ENCODE peak calls at places on chromosomes 12 and 14, in four cellular contexts. Q is right cardiac atrium, D is mesenchymal stem cell, Z is esophagus muscularis mucosa. O is an unnamed sample. For H3K4me1, the result is how much of the 10 kb centered on the place peaks cover.

GRCh38 chr14:24362241-24362960 is 5.6 kb upstream of the NFATC4 start:
- DNase-seq in D (no peak), Z (no peak), Q (no peak), O (no peak)

GRCh38 chr12:98895086-98895651 is 250.1 kb downstream of the APAF1 start:
- DNase-seq in D (no peak), Z (no peak), Q (no peak), O (no peak)

GRCh38 chr14:32224731-32225377 is 21.8 kb upstream of the RNU6-8 start:
- DNase-seq in D (peak), Z (no peak), Q (no peak), O (peak)

GRCh38 chr12:94644622-94645021 is 5.7 kb downstream of the TMCC3 start:
- DNase-seq in Z (no peak), Q (no peak), D (peak), O (peak)

GRCh38 chr12:57135939-57136338 is 7.7 kb downstream of the LRP1 start:
- DNase-seq in Q (peak), D (peak), Z (no peak), O (no peak)

GRCh38 chr14:76603713-76604112 is 157.6 kb upstream of the VASH1 start:
- DNase-seq in D (no peak), Q (peak), Z (no peak), O (no peak)

GRCh38 chr12:33438025-33438772 is 1.4 kb downstream of the SYT10 start:
- DNase-seq in Z (no peak), D (no peak), Q (no peak), O (no peak)

GRCh38 chr14:64763801-64764511 is 59.7 kb downstream of the PLEKHG3 start:
- DNase-seq in D (peak), Q (peak), Z (no peak), O (peak)

GRCh38 chr12:54371328-54372112 is 7.2 kb upstream of the GPR84 start:
- DNase-seq in Z (no peak), Q (peak), D (no peak), O (no peak)

GRCh38 chr12:124231980-124232653 is 62.8 kb upstream of the RFLNA start:
- DNase-seq in Z (no peak), Q (no peak), D (no peak), O (no peak)

GRCh38 chr14:101705733-101706508 is 55.6 kb upstream of the PPP2R5C start:
- DNase-seq in D (peak), Z (peak), Q (peak), O (peak)

GRCh38 chr14:59482471-59483331 is 1.5 kb downstream of the L3HYPDH start:
- DNase-seq in Q (peak), D (peak), Z (no peak), O (peak)

GRCh38 chr12:112294793-112295192 is 87.4 kb downstream of the HECTD4 start:
- DNase-seq in D (peak), Z (no peak), Q (no peak), O (no peak)

GRCh38 chr12:113959096-113959495 is 7.0 kb downstream of the RBM19 start:
- DNase-seq in Z (no peak), D (no peak), Q (no peak), O (no peak)

GRCh38 chr14:50831704-50832130 is 755 bp upstream of the NIN start:
- DNase-seq in D (no peak), Z (no peak), Q (no peak), O (no peak)

GRCh38 chr14:50830932-50831703 is at the start of gene NIN:
- DNase-seq in D (peak), Z (peak), Q (peak), O (peak)

GRCh38 chr14:50828738-50829471 is 2.1 kb downstream of the NIN start:
- DNase-seq in D (no peak), Z (peak), Q (no peak), O (no peak)

GRCh38 chr14:50829472-50830043 is 1.4 kb downstream of the NIN start:
- DNase-seq in Z (peak), Q (no peak), D (no peak), O (no peak)

DNA sequence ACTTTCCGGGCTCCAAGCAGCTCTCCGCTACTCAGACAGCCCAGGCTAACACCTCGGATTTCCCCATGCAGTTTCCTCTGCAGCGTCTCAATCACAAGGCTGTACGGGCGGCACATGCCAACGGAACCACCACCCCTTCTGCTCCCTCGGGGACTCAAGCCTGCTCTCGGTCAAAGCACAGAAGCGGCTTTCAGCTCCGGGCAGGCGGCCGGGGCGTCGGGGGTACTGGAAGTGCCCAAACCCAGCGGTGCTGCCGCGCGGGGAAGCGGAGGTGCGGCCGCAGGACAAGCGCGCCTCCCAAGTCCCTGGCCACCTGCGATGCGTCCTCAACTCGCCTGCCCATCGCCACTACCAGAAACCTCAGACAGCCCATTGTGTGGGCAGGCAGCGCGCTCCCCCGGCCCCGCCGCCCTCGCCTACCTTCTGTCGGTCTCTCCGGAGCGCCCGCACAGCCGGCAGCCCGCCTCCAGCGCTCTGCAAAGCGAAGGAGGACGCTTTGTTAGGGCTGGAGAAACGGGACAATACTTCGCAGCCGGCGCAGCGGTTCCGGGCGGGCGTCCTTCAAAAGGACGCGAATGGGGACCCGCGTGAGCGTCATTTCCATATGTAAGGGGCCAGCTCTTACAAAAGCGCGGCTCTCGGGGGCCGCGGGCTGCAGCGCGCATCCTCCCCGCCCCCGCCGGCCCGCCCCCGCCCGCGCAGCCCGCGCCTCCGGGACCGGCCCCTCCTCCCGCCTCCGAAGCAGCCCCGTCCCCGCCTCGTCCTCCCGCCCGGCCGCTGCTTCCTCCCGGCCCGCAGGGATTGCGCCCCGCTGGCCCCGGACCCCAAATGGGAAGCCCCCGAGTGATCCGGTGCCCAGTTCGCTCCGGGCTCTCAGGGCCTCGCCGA is 674 bp downstream of the NIN start:
- DNase-seq in D (peak), Q (peak), Z (peak), O (peak)
- H3K4me1 ChIP-seq in D (under half), Q (under half), Z (under half), O (under half)

GRCh38 chr12:10362325-10362724 is 27.5 kb downstream of the KLRK1 start:
- DNase-seq in D (no peak), Z (no peak), Q (no peak), O (no peak)

GRCh38 chr12:10364839-10365681 is 24.8 kb downstream of the KLRK1 start:
- DNase-seq in D (peak), Q (peak), Z (no peak), O (peak)

GRCh38 chr12:10362828-10363664 is 26.8 kb downstream of the KLRK1 start:
- DNase-seq in D (peak), Q (no peak), Z (no peak), O (peak)

GRCh38 chr12:10363922-10364838 is 25.7 kb downstream of the KLRK1 start:
- DNase-seq in D (peak), Z (no peak), Q (peak), O (peak)

DNA sequence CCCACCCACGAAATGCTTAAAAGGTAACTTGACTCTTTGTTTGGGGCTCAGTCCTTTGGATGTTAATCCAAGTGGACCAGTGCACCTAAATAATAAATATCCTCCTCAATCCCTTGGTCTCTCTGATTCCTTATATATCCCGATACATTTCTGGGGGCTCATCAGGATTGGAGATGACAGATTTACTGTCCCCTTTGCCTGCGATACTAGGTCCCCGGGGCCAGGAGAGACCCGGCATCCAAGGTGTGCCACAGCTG is 26.2 kb downstream of the KLRK1 start:
- DNase-seq in D (no peak), Z (no peak), Q (no peak), O (no peak)
- H3K4me1 ChIP-seq in D (under half), Z (under half), Q (under half), O (under half)

GRCh38 chr14:90603336-90603735 is 206.5 kb downstream of the CALM1 start:
- DNase-seq in D (no peak), Q (no peak), Z (no peak), O (no peak)
- H3K4me1 ChIP-seq in D (under half), Q (under half), Z (under half), O (under half)

DNA sequence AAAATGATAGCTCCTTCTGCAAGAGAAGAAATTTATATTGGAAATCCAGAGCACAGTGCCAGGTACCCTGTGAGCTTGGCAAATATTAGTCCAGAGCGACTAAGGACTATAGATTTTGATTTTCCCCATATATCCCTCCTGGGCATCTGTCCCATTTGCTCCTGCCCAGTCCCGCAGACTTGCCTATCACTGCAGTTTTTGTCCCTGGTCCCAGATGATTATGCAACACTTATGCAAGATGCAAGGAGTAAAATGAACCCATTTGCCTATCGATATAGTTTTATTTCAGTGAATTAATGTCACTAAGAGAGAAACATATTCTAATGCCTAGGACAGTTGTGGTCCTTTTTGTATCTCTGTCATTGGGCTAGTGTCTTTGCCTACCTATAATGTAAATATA is 215.9 kb upstream of the BMP4 start:
- DNase-seq in D (no peak), Q (no peak), Z (no peak), O (no peak)
- H3K4me1 ChIP-seq in D (under half), Q (under half), Z (under half), O (under half)

O was measured in astrocyte.